ENCODE peak calls at places on chromosomes 3 and 15, in four cellular contexts. K is GM12878, B is K562, C is HepG2. E is an unnamed sample.

GRCh38 chr3:128420720-128421438 is 45.8 kb downstream of the DNAJB8 start:
- DNase-seq in K (no peak), B (no peak), C (no peak), E (no peak)

GRCh38 chr3:14369675-14370669 is 32.4 kb upstream of the SLC6A6 start:
- DNase-seq in K (no peak), B (no peak), C (peak; percentile 41), E (peak; percentile 48)

GRCh38 chr15:77517579-77517978 is 96.9 kb downstream of the HMG20A start:
- DNase-seq in K (no peak), B (no peak), C (no peak), E (no peak)

GRCh38 chr15:99719096-99719541 is 14.1 kb downstream of the LYSMD4 start:
- DNase-seq in K (peak; percentile 83), B (no peak), C (no peak), E (no peak)

GRCh38 chr3:123122525-123123315 is 55.9 kb downstream of the PDIA5 start:
- DNase-seq in K (no peak), B (no peak), C (peak; percentile 18), E (no peak)

GRCh38 chr3:74643636-74644035 is 29.2 kb upstream of the CNTN3 start:
- DNase-seq in K (no peak), B (no peak), C (no peak), E (no peak)

GRCh38 chr3:126131881-126132750 is 48.2 kb upstream of the SLC41A3 start:
- DNase-seq in K (no peak), B (no peak), C (no peak), E (no peak)

GRCh38 chr3:100024520-100025303 is 89.6 kb downstream of the FILIP1L start:
- DNase-seq in K (no peak), B (no peak), C (peak; percentile 33), E (no peak)

GRCh38 chr3:16132926-16133325 is 41.6 kb upstream of the GALNT15 start:
- DNase-seq in K (no peak), B (no peak), C (no peak), E (no peak)

GRCh38 chr15:26731965-26732364 is 40.9 kb downstream of the GABRB3 start:
- DNase-seq in K (no peak), B (no peak), C (no peak), E (no peak)

GRCh38 chr3:159726231-159726964 is 262.2 kb upstream of the IL12A start:
- DNase-seq in K (no peak), B (no peak), C (no peak), E (no peak)

GRCh38 chr15:63474810-63475316 is 29.5 kb upstream of the USP3 start:
- DNase-seq in K (peak; percentile 98), B (no peak), C (peak; percentile 60), E (no peak)

GRCh38 chr3:48428863-48429415 is 947 bp downstream of the PLXNB1 start:
- DNase-seq in K (no peak), B (no peak), C (no peak), E (no peak)

GRCh38 chr3:143207338-143207961 is 87.9 kb downstream of the CHST2 start:
- DNase-seq in K (peak; percentile 95), B (peak; percentile 71), C (no peak), E (no peak)

GRCh38 chr15:93658026-93658790 is 569.2 kb upstream of the RGMA start:
- DNase-seq in K (no peak), B (no peak), C (no peak), E (no peak)

GRCh38 chr15:90234519-90234988 is 545 bp downstream of the GDPGP1 start:
- DNase-seq in K (no peak), B (no peak), C (peak; percentile 24), E (no peak)

GRCh38 chr3:144049374-144049773 is 77.8 kb downstream of the DIPK2A start:
- DNase-seq in K (no peak), B (no peak), C (no peak), E (no peak)

DNA sequence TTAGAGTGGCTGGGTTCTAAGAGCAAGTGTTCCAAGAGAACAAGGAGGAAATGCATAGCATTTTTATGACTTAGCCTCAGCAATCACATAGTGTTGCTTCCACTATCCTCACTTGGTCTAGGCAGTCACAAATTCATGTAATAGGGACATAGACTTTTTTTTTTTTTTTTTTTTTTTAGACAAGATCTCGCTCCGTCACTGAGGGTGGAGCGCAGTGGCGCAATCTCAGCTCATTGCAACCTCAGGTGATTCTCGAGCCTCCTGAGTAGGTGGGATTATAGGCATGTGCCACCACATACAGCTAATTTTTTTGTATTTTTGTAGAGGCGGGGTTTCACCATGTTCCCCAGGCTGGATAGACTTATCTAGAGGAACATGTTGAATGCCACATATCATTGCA is 4.7 kb upstream of the GNB4 start:
- DNase-seq in K (no peak), B (no peak), C (no peak), E (no peak)
- TF ChIP-seq REST in K (no peak), B (no peak), C (no peak), E (no peak)

GRCh38 chr15:91919014-91919534 is 65.6 kb downstream of the SLCO3A1 start:
- DNase-seq in K (no peak), B (no peak), C (no peak), E (no peak)
- TF ChIP-seq ESRRA in K (no peak), B (no peak), C (no peak), E (no peak)

GRCh38 chr15:67256051-67256450 is 1.5 kb downstream of the IQCH start:
- DNase-seq in K (no peak), B (peak; percentile 18), C (no peak), E (no peak)

GRCh38 chr15:67254238-67255175 is at the start of the genes AAGAB and IQCH:
- DNase-seq in K (peak; percentile 90), B (peak; percentile 97), C (peak; percentile 88), E (peak; percentile 99)

GRCh38 chr15:67259375-67259774 is 4.8 kb downstream of the IQCH start:
- DNase-seq in K (no peak), B (no peak), C (no peak), E (no peak)

GRCh38 chr15:67259806-67260205 is 5.2 kb downstream of the IQCH start:
- DNase-seq in K (no peak), B (no peak), C (no peak), E (no peak)
- TF ChIP-seq REST in K (no peak), B (no peak), C (no peak), E (no peak)

GRCh38 chr3:189842681-189843602 is 211.8 kb downstream of the TP63 start:
- DNase-seq in K (no peak), B (no peak), C (no peak), E (no peak)
- TF ChIP-seq ESRRA in K (no peak), B (no peak), C (no peak), E (no peak)